ENCODE peak calls at places on chromosome 1, in ten cellular contexts. One of them, this sample, is unnamed.

GRCh38 chr1:173202430-173203145 is 4.5 kb downstream of the TNFSF4 start:
- DNase-seq in H54: peak
- DNase-seq in upper lobe of left lung: no peak
- DNase-seq in ovary: no peak
- DNase-seq in adrenal gland: peak
- DNase-seq in prostate gland: peak
- DNase-seq in heart left ventricle: no peak
- DNase-seq in breast epithelium: no peak
- DNase-seq in NB4: peak
- DNase-seq in stomach: no peak
- DNase-seq in this sample: peak

GRCh38 chr1:226638608-226639007 is 90.0 kb downstream of the STUM start:
- DNase-seq in ovary: peak
- DNase-seq in adrenal gland: no peak
- DNase-seq in stomach: no peak
- DNase-seq in NB4: no peak
- DNase-seq in H54: no peak
- DNase-seq in heart left ventricle: no peak
- DNase-seq in prostate gland: peak
- DNase-seq in breast epithelium: no peak
- DNase-seq in upper lobe of left lung: peak
- DNase-seq in this sample: no peak

GRCh38 chr1:15741183-15741850 is 982 bp upstream of the TMEM82 start:
- DNase-seq in heart left ventricle: peak
- DNase-seq in ovary: peak
- DNase-seq in NB4: peak
- DNase-seq in upper lobe of left lung: peak
- DNase-seq in breast epithelium: peak
- DNase-seq in H54: peak
- DNase-seq in stomach: peak
- DNase-seq in adrenal gland: peak
- DNase-seq in prostate gland: peak
- DNase-seq in this sample: peak

GRCh38 chr1:3429766-3430165 is 24.7 kb upstream of the ARHGEF16 start:
- DNase-seq in breast epithelium: no peak
- DNase-seq in prostate gland: no peak
- DNase-seq in heart left ventricle: peak
- DNase-seq in NB4: no peak
- DNase-seq in stomach: no peak
- DNase-seq in ovary: no peak
- DNase-seq in H54: no peak
- DNase-seq in upper lobe of left lung: no peak
- DNase-seq in adrenal gland: no peak
- DNase-seq in this sample: no peak

GRCh38 chr1:6177681-6178380 is 2.3 kb downstream of the CHD5 start:
- DNase-seq in breast epithelium: no peak
- DNase-seq in prostate gland: no peak
- DNase-seq in NB4: no peak
- DNase-seq in upper lobe of left lung: no peak
- DNase-seq in adrenal gland: no peak
- DNase-seq in heart left ventricle: no peak
- DNase-seq in H54: no peak
- DNase-seq in stomach: no peak
- DNase-seq in ovary: no peak
- DNase-seq in this sample: no peak

GRCh38 chr1:31396633-31397351 is 16.2 kb upstream of the SERINC2 start:
- DNase-seq in NB4: peak
- DNase-seq in breast epithelium: no peak
- DNase-seq in ovary: no peak
- DNase-seq in H54: no peak
- DNase-seq in prostate gland: no peak
- DNase-seq in upper lobe of left lung: no peak
- DNase-seq in stomach: no peak
- DNase-seq in heart left ventricle: no peak
- DNase-seq in adrenal gland: no peak
- DNase-seq in this sample: peak

GRCh38 chr1:196409586-196409985 is 198.7 kb downstream of the KCNT2 start:
- DNase-seq in adrenal gland: no peak
- DNase-seq in NB4: peak
- DNase-seq in upper lobe of left lung: no peak
- DNase-seq in ovary: no peak
- DNase-seq in H54: no peak
- DNase-seq in stomach: no peak
- DNase-seq in breast epithelium: no peak
- DNase-seq in heart left ventricle: no peak
- DNase-seq in prostate gland: no peak
- DNase-seq in this sample: no peak

GRCh38 chr1:89607888-89608626 is 24.9 kb upstream of the LRRC8C start:
- DNase-seq in prostate gland: no peak
- DNase-seq in H54: no peak
- DNase-seq in NB4: no peak
- DNase-seq in adrenal gland: peak
- DNase-seq in upper lobe of left lung: peak
- DNase-seq in ovary: no peak
- DNase-seq in heart left ventricle: peak
- DNase-seq in stomach: no peak
- DNase-seq in breast epithelium: no peak
- DNase-seq in this sample: no peak

GRCh38 chr1:109523706-109524105 is 14.2 kb upstream of the AMIGO1 start:
- DNase-seq in ovary: no peak
- DNase-seq in breast epithelium: no peak
- DNase-seq in heart left ventricle: no peak
- DNase-seq in adrenal gland: no peak
- DNase-seq in prostate gland: no peak
- DNase-seq in upper lobe of left lung: no peak
- DNase-seq in stomach: no peak
- DNase-seq in H54: no peak
- DNase-seq in NB4: no peak
- DNase-seq in this sample: no peak

GRCh38 chr1:201327687-201328240 is 44.5 kb downstream of the PKP1 start:
- DNase-seq in H54: no peak
- DNase-seq in NB4: no peak
- DNase-seq in adrenal gland: no peak
- DNase-seq in prostate gland: no peak
- DNase-seq in stomach: no peak
- DNase-seq in breast epithelium: no peak
- DNase-seq in upper lobe of left lung: no peak
- DNase-seq in ovary: no peak
- DNase-seq in heart left ventricle: peak
- DNase-seq in this sample: no peak

GRCh38 chr1:19643602-19644419 is at the start of gene NBL1:
- DNase-seq in prostate gland: peak
- DNase-seq in stomach: peak
- DNase-seq in breast epithelium: peak
- DNase-seq in heart left ventricle: peak
- DNase-seq in adrenal gland: no peak
- DNase-seq in upper lobe of left lung: no peak
- DNase-seq in NB4: peak
- DNase-seq in ovary: peak
- DNase-seq in H54: no peak
- DNase-seq in this sample: no peak

DNA sequence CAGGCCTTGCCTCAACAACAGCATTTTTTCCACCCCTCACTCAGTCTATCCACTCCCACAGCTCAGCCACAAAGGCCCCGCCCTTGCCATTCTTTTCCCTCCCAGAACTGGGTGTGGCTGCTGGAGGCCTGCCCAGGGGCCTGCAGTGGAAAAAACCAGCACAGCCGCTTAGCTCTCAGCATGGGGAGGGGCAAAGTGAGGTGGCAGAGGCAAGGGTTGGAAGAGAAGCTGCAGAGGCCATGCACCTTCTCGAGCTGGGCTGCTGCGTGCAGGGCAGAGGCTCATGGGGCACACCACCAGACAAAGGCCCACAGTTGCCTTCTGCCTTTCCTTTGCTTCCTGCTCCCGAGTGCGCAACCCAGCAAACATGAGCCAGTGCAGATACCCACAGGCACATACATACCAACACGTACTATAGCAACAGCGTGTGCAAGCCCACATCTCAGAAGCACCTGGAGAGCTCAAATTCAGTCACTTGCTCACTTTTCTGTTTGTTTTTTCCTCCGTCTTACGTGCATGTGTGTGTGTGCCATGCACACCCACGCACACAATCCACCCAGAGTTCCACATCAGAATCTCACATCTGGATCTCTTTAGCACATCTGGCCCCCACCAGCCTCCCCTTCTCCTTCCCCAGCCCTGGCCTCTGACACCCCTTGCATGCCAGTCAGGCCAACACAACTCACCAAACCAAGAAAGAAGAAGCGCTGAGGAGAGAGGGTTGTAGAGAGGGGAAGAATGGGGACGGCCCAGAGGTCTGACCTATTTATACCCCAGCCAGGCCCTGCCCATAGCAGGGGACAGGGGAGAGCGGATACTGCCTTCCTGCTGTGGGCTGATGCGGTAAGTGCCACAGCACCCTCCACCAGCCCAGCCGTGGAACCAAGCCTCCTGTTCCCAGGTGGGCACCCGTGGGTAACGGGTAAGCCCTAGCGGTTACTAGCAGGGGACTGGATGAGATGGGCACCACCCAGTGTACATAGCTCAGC is at the start of gene S100A4:
- DNase-seq in NB4: peak
- DNase-seq in heart left ventricle: peak
- DNase-seq in H54: no peak
- DNase-seq in ovary: peak
- DNase-seq in upper lobe of left lung: peak
- DNase-seq in stomach: peak
- DNase-seq in breast epithelium: peak
- DNase-seq in adrenal gland: peak
- DNase-seq in prostate gland: peak
- DNase-seq in this sample: peak
- TF ChIP-seq POLR2A in NB4: peak
- TF ChIP-seq POLR2A in heart left ventricle: no peak
- TF ChIP-seq POLR2A in H54: peak
- TF ChIP-seq POLR2A in ovary: no peak
- TF ChIP-seq POLR2A in upper lobe of left lung: no peak
- TF ChIP-seq POLR2A in stomach: no peak
- TF ChIP-seq POLR2A in breast epithelium: no peak
- TF ChIP-seq POLR2A in adrenal gland: no peak
- TF ChIP-seq POLR2A in prostate gland: peak
- TF ChIP-seq POLR2A in this sample: peak

DNA sequence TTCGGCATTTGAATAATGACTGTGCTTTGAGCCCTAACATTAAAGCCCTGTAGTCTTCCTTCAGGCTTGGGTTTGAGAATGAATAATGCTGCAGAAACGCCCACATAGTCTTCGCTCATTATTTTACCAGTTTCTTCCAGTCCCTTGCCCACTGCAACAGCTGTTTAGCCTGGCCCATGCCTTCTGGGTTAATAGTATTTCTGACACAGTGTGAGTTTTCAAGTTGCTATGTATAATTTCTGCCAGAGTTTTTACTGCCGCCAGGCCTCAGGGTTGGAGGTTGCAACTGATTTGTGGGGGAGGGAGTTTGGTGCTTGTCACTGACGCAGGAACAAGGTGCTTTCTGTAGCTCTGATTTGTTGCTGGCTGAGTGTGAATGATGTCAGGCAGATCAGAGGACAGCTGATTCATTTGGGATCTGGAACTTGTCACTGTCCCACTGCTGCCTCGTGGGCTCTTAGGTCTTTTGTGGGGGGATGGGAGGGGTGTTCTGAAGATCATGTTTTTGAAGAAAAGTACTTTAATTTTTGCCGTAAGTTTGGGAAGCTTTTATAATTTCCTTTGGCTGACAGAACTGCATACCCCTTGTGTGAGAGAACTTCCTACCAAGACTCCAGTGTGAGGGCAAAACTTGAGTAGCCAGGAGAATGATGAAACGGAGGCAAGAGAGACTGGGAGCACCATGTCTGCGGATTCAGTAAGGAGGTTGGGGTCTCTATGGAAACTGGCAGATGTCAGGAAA is 109.9 kb downstream of the MAST2 start:
- DNase-seq in adrenal gland: peak
- DNase-seq in upper lobe of left lung: no peak
- DNase-seq in prostate gland: no peak
- DNase-seq in H54: no peak
- DNase-seq in stomach: no peak
- DNase-seq in heart left ventricle: peak
- DNase-seq in NB4: no peak
- DNase-seq in ovary: peak
- DNase-seq in breast epithelium: no peak
- DNase-seq in this sample: no peak
- TF ChIP-seq POLR2A in adrenal gland: no peak
- TF ChIP-seq POLR2A in upper lobe of left lung: no peak
- TF ChIP-seq POLR2A in prostate gland: no peak
- TF ChIP-seq POLR2A in H54: no peak
- TF ChIP-seq POLR2A in stomach: no peak
- TF ChIP-seq POLR2A in heart left ventricle: no peak
- TF ChIP-seq POLR2A in NB4: no peak
- TF ChIP-seq POLR2A in ovary: no peak
- TF ChIP-seq POLR2A in breast epithelium: no peak
- TF ChIP-seq POLR2A in this sample: no peak

GRCh38 chr1:235262539-235262938 is 65.4 kb downstream of the ARID4B start:
- DNase-seq in NB4: no peak
- DNase-seq in breast epithelium: no peak
- DNase-seq in adrenal gland: no peak
- DNase-seq in heart left ventricle: no peak
- DNase-seq in H54: no peak
- DNase-seq in ovary: no peak
- DNase-seq in prostate gland: no peak
- DNase-seq in stomach: no peak
- DNase-seq in upper lobe of left lung: no peak
- DNase-seq in this sample: no peak
- TF ChIP-seq POLR2A in NB4: no peak
- TF ChIP-seq POLR2A in breast epithelium: no peak
- TF ChIP-seq POLR2A in adrenal gland: no peak
- TF ChIP-seq POLR2A in heart left ventricle: no peak
- TF ChIP-seq POLR2A in H54: no peak
- TF ChIP-seq POLR2A in ovary: no peak
- TF ChIP-seq POLR2A in prostate gland: no peak
- TF ChIP-seq POLR2A in stomach: no peak
- TF ChIP-seq POLR2A in upper lobe of left lung: no peak
- TF ChIP-seq POLR2A in this sample: no peak

DNA sequence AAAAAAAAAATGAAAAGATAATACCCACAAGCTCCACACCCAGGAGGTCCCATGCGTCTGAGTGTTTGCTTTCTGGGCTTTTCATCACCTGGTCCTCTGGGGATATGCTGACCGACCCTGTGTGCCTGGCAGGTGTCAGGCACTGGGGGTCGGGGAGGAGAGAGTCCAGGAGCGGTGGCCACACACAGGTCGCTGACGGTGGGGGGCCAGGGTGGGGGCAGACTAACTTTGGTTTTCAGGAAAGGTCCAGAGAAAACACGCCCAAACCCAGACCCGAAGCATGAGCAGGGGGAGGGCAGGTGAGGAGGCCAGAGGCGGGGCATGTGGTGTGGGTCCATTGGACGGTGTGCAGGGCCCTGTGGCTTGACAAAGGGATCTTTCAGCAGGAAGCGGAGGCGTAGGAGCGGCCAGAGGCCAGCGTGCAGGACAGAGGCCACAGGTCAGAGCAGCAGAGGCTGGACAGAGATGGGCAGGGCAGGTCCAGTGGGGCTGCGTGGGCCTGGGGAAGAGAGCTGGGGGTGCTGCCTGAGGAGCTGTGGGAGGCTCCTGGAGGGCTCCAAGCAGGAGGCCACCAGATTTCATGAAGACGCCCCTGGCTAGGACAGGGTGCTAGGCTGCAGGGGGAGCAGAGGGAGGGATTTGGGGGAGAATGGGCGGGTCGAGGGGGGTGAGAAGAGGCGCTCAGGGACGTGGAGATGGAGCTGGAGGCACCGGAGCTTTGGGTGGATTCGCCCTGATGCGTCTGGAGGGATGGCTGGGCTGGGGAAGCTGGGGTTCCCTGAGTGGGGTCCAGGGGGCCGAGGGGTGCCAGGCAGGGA is 15.8 kb downstream of the RNF223 start:
- DNase-seq in heart left ventricle: no peak
- DNase-seq in ovary: no peak
- DNase-seq in H54: no peak
- DNase-seq in prostate gland: no peak
- DNase-seq in adrenal gland: no peak
- DNase-seq in stomach: no peak
- DNase-seq in NB4: no peak
- DNase-seq in upper lobe of left lung: no peak
- DNase-seq in breast epithelium: no peak
- DNase-seq in this sample: no peak
- TF ChIP-seq POLR2A in heart left ventricle: no peak
- TF ChIP-seq POLR2A in ovary: no peak
- TF ChIP-seq POLR2A in H54: no peak
- TF ChIP-seq POLR2A in prostate gland: no peak
- TF ChIP-seq POLR2A in adrenal gland: no peak
- TF ChIP-seq POLR2A in stomach: no peak
- TF ChIP-seq POLR2A in NB4: no peak
- TF ChIP-seq POLR2A in upper lobe of left lung: no peak
- TF ChIP-seq POLR2A in breast epithelium: no peak
- TF ChIP-seq POLR2A in this sample: no peak